ENCODE peak calls at places on chromosome 21, in four cellular contexts. F is SK-N-SH, U is MM.1S, C is brain microvascular endothelial cell. E is an unnamed sample.

GRCh38 chr21:35408401-35408800 is 359.3 kb upstream of the RUNX1 start:
- DNase-seq in C (no peak), F (no peak), U (no peak), E (no peak)

GRCh38 chr21:36330904-36331303 is 10.9 kb downstream of the MORC3 start:
- DNase-seq in C (peak), U (peak), F (peak), E (peak)

GRCh38 chr21:33212159-33212851 is 17.4 kb upstream of the IFNAR2 start:
- DNase-seq in F (no peak), U (peak), C (peak), E (peak)

GRCh38 chr21:14711287-14711686 is 165.2 kb upstream of the SAMSN1 start:
- DNase-seq in U (no peak), F (no peak), C (peak), E (no peak)

GRCh38 chr21:29080454-29080930 is 7.0 kb upstream of the CCT8 start:
- DNase-seq in C (no peak), F (no peak), U (no peak), E (peak)

GRCh38 chr21:9837946-9838801 is 683.2 kb upstream of the TPTE start:
- DNase-seq in C (no peak), U (no peak), F (peak), E (no peak)

GRCh38 chr21:18249542-18250152 is 5.0 kb downstream of the CHODL start:
- DNase-seq in U (peak), C (no peak), F (no peak), E (no peak)

GRCh38 chr21:34630536-34631143 is 15.7 kb upstream of the RCAN1 start:
- DNase-seq in C (peak), F (peak), U (peak), E (peak)

GRCh38 chr21:26061437-26061836 is 109.1 kb downstream of the APP start:
- DNase-seq in C (no peak), U (no peak), F (no peak), E (no peak)

GRCh38 chr21:34215911-34216310 is 142.5 kb downstream of the MRPS6 start:
- DNase-seq in F (no peak), C (no peak), U (no peak), E (no peak)

GRCh38 chr21:31866077-31866511 is 6.7 kb upstream of the HUNK start:
- DNase-seq in F (peak), U (peak), C (peak), E (peak)

DNA sequence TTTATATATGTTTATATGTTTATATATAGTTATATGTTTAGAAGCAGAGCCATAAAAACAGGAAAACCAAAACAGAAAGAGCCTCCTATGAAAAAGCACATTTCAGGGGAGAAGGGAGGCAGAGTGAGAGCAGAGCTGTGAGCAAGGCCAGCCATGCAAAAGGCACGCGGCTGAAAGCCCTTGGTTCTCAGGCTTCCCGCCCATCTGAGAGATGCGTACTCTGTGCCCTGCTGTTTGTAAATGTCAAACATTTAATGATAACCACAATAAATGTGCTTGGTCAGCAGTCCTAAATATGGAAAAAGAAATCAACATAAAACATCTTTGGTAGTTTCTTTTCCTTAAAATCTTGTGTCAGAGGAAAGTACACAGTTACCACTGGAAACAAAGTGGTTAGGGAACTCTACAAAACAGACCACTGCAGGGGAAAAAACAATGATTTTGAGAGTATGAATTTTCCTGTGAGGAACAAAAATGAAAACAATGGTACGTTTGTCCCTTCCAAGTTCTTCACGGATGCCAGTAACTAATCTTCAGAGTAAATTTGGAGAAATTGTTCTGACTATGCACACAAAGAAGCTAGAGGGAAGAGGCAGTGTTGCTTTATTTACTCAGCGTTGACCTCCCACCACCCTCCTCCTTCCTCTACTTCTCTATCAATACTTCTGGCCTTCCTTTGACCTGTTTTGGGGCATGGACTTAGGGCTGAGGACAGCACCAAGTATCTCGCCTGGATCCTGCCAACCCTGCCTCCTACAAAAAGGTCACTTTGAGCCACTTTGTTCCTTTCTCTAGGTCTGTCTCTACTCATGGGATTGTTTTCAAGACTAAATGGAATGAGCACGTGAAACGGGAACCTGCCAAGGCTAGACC is 282.9 kb downstream of the DSCAM start:
- DNase-seq in U (no peak), C (no peak), F (no peak), E (no peak)
- H3K27ac ChIP-seq in U (no peak), C (no peak), F (no peak), E (no peak)

DNA sequence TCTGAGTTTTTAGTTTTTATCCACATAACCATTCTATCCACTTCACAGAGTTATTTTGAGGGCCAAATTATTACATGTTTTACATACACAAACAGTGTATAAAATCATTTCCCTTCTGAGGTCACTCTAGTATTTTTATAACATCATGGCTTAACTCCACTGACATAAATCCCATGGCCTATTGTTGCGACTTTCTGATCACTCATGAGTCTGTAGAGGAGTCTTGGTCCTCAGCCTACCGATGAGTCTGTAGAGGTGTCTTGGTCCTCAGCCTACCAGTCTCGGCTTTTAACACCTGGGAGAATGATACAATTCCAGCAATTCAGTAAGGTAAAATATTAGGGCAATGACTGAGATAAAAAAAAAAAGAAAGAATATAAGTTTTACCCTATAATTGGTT is 483.7 kb downstream of the USP25 start:
- DNase-seq in U (no peak), C (no peak), F (no peak), E (no peak)
- H3K27ac ChIP-seq in U (no peak), C (no peak), F (no peak), E (no peak)

GRCh38 chr21:45364464-45365185 is 40.3 kb upstream of the COL18A1 start:
- DNase-seq in F (no peak), C (peak), U (no peak), E (peak)
- H3K27ac ChIP-seq in F (peak), C (peak), U (no peak), E (peak)

GRCh38 chr21:44392916-44393315 is 39.5 kb downstream of the TRPM2 start:
- DNase-seq in F (peak), C (no peak), U (no peak), E (no peak)
- H3K27ac ChIP-seq in F (no peak), C (no peak), U (no peak), E (no peak)

GRCh38 chr21:24275613-24276012 is 1331.7 kb downstream of the MRPL39 start:
- DNase-seq in C (no peak), F (no peak), U (no peak), E (no peak)
- H3K27ac ChIP-seq in C (no peak), F (no peak), U (no peak), E (no peak)

GRCh38 chr21:16563111-16563510 is 833.3 kb downstream of the USP25 start:
- DNase-seq in U (no peak), C (no peak), F (no peak), E (no peak)

GRCh38 chr21:16568661-16569060 is 838.9 kb downstream of the USP25 start:
- DNase-seq in C (no peak), U (no peak), F (no peak), E (no peak)

GRCh38 chr21:16569679-16570078 is 839.9 kb downstream of the USP25 start:
- DNase-seq in C (peak), F (no peak), U (no peak), E (peak)

DNA sequence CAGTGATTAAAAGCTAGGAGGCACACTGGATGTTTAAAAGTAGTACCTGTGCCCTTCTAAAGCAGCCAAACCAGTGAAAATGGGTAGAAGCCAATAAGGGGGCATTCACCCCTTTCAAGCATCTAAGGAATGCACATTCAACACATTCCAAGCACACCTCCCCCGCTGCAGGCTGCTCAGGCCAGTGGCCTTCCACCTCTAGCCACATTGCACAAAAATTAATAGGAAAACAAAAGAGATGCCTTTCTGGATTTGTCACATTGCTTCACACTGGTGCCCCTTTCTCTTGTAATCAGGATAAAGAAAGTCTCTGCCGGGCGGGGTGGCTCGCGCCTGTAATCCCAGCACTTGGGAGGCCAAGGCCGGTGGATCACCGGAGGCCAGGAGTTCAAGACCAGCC is 834.0 kb downstream of the USP25 start:
- DNase-seq in C (no peak), F (no peak), U (no peak), E (peak)
- H3K27ac ChIP-seq in C (no peak), F (no peak), U (no peak), E (peak)

GRCh38 chr21:42663200-42663483 is 9.7 kb downstream of the PDE9A start:
- DNase-seq in C (no peak), U (no peak), F (no peak), E (no peak)
- H3K27ac ChIP-seq in C (no peak), U (no peak), F (no peak), E (no peak)

GRCh38 chr21:45413922-45414321 is 9.0 kb downstream of the COL18A1 start:
- DNase-seq in F (no peak), C (no peak), U (no peak), E (no peak)

GRCh38 chr21:45411810-45412206 is 6.8 kb downstream of the COL18A1 start:
- DNase-seq in C (no peak), F (no peak), U (no peak), E (no peak)

GRCh38 chr21:45412491-45412890 is 7.5 kb downstream of the COL18A1 start:
- DNase-seq in U (no peak), F (no peak), C (no peak), E (no peak)

GRCh38 chr21:45414396-45415187 is 9.6 kb downstream of the COL18A1 start:
- DNase-seq in F (no peak), C (no peak), U (no peak), E (no peak)

DNA sequence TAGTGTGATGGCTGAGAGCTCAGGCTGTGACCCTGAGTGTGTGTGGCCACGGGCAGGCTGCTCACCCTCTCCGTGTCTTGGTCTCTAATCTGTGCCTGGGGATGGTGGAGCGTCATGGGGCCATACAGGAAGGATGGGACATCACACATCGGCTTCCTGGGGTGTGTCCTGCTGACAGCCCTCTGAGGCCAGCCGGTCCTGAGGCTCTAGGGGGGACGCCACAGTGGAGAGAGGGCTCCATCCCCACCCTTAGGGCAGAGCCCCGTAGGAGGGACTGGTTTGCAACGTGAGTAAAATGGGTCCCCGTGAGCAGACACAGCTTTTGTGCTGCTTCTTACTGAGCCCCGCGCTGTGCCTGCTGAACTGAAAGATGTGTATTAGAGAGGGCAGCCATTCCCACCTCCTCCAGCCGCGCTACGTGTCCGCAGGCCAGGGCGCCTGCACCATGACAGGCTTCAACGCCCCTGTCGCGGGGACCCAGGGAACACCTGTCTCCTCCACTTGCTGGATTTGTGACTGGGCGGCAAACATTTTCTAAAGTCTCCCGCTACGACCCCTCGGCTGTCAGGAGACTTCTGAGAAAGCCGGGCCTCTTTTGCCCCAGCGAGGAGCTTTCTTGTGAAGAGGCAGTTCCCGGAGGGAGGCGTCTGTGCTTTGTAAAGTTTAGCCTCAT is 8.1 kb downstream of the COL18A1 start:
- DNase-seq in U (no peak), C (no peak), F (no peak), E (no peak)
- H3K27ac ChIP-seq in U (no peak), C (no peak), F (no peak), E (no peak)

DNA sequence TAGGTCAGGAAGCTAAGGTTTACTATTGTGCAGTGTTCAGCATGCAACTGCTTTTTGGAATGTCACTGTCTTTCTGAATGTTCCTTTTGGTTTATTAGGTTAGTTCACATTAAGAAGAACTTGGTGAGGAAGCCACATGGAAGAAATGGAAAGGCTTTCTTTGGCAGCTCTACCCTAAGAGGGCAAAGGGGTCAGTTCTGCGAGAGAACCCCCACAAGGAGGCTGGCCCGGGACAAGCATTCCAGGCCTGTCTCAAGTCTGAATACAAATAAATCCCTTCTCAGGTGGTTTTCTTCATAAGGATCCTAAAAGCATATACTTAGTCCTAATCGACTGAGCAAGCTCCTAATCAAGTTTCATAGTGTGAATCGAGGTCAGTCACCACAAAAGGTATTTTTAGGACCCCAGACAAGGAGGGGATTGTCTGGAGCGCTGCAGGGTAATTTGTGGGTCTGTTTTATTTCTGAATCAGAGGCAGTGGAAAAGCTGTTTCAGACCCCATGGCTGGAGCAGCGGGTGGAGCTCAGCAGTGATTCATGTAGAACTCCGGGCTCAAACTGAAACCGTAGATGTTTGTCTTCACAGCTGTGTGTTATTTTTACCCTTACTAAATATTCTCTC is 63.3 kb downstream of the ERG start:
- DNase-seq in U (no peak), C (peak), F (no peak), E (peak)
- H3K27ac ChIP-seq in U (no peak), C (peak), F (peak), E (peak)

E was measured in astrocyte.